ENCODE peak calls at places on chromosomes 4 and X, in nine cellular contexts. Q is A549, X is upper lobe of left lung, P is HepG2, K is sigmoid colon, Z is SK-N-SH, D is tibial nerve, J is suprapubic skin, F is stomach. R is an unnamed sample.

GRCh38 chr4:16382571-16382970 is 156.3 kb upstream of the TAPT1 start:
- DNase-seq in Q (no peak), X (no peak), P (no peak), K (no peak), Z (no peak), D (no peak), J (no peak), F (no peak), R (no peak)

GRCh38 chr4:118969359-118969758 is 80.7 kb downstream of the SYNPO2 start:
- DNase-seq in Q (peak; percentile 38), X (peak; percentile 44), P (peak; percentile 11), K (peak; percentile 90), Z (peak; percentile 61), D (peak; percentile 80), J (no peak), F (peak; percentile 36), R (peak; percentile 67)

GRCh38 chrX:134792077-134792476 is 133.8 kb upstream of the PLAC1 start:
- DNase-seq in Q (no peak), X (no peak), P (no peak), K (no peak), Z (no peak), D (no peak), J (no peak), F (no peak), R (no peak)

GRCh38 chr4:8547912-8548730 is 32.1 kb upstream of the GPR78 start:
- DNase-seq in Q (no peak), X (peak; percentile 18), P (no peak), K (no peak), Z (peak; percentile 20), D (no peak), J (peak; percentile 37), F (no peak), R (no peak)

GRCh38 chr4:10371869-10372471 is 85.3 kb downstream of the ZNF518B start:
- DNase-seq in Q (no peak), X (no peak), P (no peak), K (no peak), Z (no peak), D (no peak), J (no peak), F (no peak), R (no peak)

GRCh38 chr4:74114234-74114633 is 15.2 kb upstream of the CXCL2 start:
- DNase-seq in Q (no peak), X (no peak), P (no peak), K (no peak), Z (no peak), D (no peak), J (no peak), F (no peak), R (no peak)

GRCh38 chr4:38365261-38365660 is 298.7 kb upstream of the KLF3 start:
- DNase-seq in Q (no peak), X (no peak), P (no peak), K (no peak), Z (no peak), D (no peak), J (no peak), F (no peak), R (no peak)

GRCh38 chr4:158934996-158935669 is 166.3 kb downstream of the FNIP2 start:
- DNase-seq in Q (no peak), X (no peak), P (no peak), K (no peak), Z (no peak), D (no peak), J (no peak), F (no peak), R (no peak)

GRCh38 chr4:54550415-54551171 is 107.2 kb upstream of the KIT start:
- DNase-seq in Q (no peak), X (peak; percentile 47), P (no peak), K (no peak), Z (no peak), D (no peak), J (no peak), F (no peak), R (no peak)

DNA sequence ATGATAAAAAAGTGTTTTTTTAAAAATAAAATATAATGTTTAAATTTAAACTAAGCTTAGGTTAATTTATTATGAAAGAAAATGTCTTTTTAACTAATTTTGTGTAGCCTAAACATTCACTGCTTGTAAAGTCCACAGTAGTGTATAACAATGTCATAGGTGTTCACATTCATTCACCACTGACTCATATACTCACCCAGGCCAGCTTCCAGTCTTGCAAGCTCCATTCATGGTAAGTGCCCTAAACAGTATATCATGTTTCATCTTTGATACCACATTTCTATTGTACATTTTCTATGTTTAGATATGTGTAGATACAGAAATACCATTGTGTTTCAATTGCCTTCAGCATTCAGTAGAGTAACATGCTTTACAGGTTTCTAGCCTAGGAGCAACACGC is 530.3 kb downstream of the EPHA5 start:
- DNase-seq in Q (no peak), X (no peak), P (no peak), K (no peak), Z (no peak), D (no peak), J (no peak), F (no peak), R (no peak)
- H3K4me1 ChIP-seq in Q (no peaks in the 10 kb centered on the region), X (no peaks in the 10 kb centered on the region), P (no peaks in the 10 kb centered on the region), K (no peaks in the 10 kb centered on the region), Z (no peaks in the 10 kb centered on the region), D (no peaks in the 10 kb centered on the region), J (no peaks in the 10 kb centered on the region), F (no peaks in the 10 kb centered on the region), R (no peaks in the 10 kb centered on the region)

GRCh38 chr4:185713272-185713671 is 98.7 kb downstream of the SORBS2 start:
- DNase-seq in Q (no peak), X (no peak), P (peak; percentile 62), K (no peak), Z (no peak), D (no peak), J (no peak), F (no peak), R (no peak)

GRCh38 chr4:185718578-185719492 is 93.2 kb downstream of the SORBS2 start:
- DNase-seq in Q (no peak), X (no peak), P (no peak), K (no peak), Z (no peak), D (no peak), J (no peak), F (no peak), R (no peak)

GRCh38 chr4:185717018-185717726 is 94.8 kb downstream of the SORBS2 start:
- DNase-seq in Q (no peak), X (no peak), P (no peak), K (no peak), Z (no peak), D (no peak), J (no peak), F (no peak), R (no peak)

GRCh38 chr4:185713731-185714130 is 98.3 kb downstream of the SORBS2 start:
- DNase-seq in Q (no peak), X (no peak), P (peak; percentile 88), K (no peak), Z (no peak), D (no peak), J (no peak), F (no peak), R (no peak)

GRCh38 chr4:185716008-185716976 is 95.7 kb downstream of the SORBS2 start:
- DNase-seq in Q (no peak), X (peak; percentile 69), P (no peak), K (no peak), Z (peak; percentile 40), D (no peak), J (no peak), F (no peak), R (no peak)
- TF ChIP-seq EP300 in Q (no peak), X (no peak), P (no peak), K (no peak), Z (no peak), D (no peak), J (no peak), F (no peak), R (no peak)

DNA sequence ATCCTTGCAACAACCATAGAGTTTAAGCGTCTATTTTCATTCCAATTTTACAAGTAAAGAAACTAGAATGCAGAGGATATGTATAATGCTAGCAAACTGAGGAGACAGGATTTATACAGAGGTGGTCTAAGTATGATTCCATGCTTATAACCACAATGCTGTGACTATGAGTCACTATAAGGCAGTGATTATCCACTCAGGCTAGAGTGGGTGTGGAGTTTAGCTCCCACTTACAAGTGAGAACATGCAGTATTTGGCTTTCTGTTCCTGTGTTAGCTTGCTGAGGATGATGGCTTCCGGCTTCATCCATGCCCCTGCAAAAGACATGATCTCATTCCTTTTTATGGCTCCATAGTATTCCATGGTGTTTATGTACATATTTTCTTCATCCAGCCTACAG is 41.6 kb upstream of the EDA2R start:
- DNase-seq in Q (no peak), X (no peak), P (no peak), K (no peak), Z (no peak), D (no peak), J (no peak), F (no peak), R (no peak)
- H3K4me1 ChIP-seq in Q (no peaks in the 10 kb centered on the region), X (no peaks in the 10 kb centered on the region), P (no peaks in the 10 kb centered on the region), K (no peaks in the 10 kb centered on the region), Z (no peaks in the 10 kb centered on the region), D (no peaks in the 10 kb centered on the region), J (no peaks in the 10 kb centered on the region), F (no peaks in the 10 kb centered on the region), R (no peaks in the 10 kb centered on the region)

GRCh38 chrX:9593756-9594155 is 128.9 kb downstream of the TBL1X start:
- DNase-seq in Q (no peak), X (no peak), P (no peak), K (no peak), Z (no peak), D (no peak), J (no peak), F (no peak), R (no peak)
- TF ChIP-seq EP300 in Q (no peak), X (no peak), P (no peak), K (no peak), Z (no peak), D (no peak), J (no peak), F (no peak), R (no peak)